ENCODE peak calls at places on chromosomes 11 and 22, in four cellular contexts. L is mesendoderm, C is H9, H is H1. O is an unnamed sample.

GRCh38 chr11:35005156-35005780 is 88.8 kb downstream of the PDHX start:
- DNase-seq in L (no peak), C (no peak), H (no peak), O (no peak)

GRCh38 chr11:73376803-73377629 is 817 bp downstream of the RELT start:
- DNase-seq in L (peak; percentile 74), C (no peak), H (no peak), O (peak; percentile 72)

GRCh38 chr11:130498181-130498580 is 49.7 kb downstream of the ADAMTS15 start:
- DNase-seq in L (no peak), C (no peak), H (no peak), O (no peak)

GRCh38 chr11:58316142-58316541 is 42.7 kb downstream of the OR5B17 start:
- DNase-seq in L (no peak), C (no peak), H (no peak), O (peak; percentile 80)

GRCh38 chr11:35389897-35390462 is 29.4 kb downstream of the SLC1A2 start:
- DNase-seq in L (no peak), C (no peak), H (no peak), O (no peak)

GRCh38 chr22:36360011-36360410 is 27.8 kb downstream of the MYH9 start:
- DNase-seq in L (peak; percentile 92), C (no peak), H (no peak), O (no peak)

GRCh38 chr22:41564563-41564962 is 3.8 kb downstream of the CSDC2 start:
- DNase-seq in L (no peak), C (no peak), H (no peak), O (peak; percentile 46)

GRCh38 chr11:68373810-68374501 is 61.6 kb downstream of the LRP5 start:
- DNase-seq in L (no peak), C (no peak), H (no peak), O (peak; percentile 15)

GRCh38 chr11:17531818-17532131 is 12.4 kb downstream of the USH1C start:
- DNase-seq in L (no peak), C (no peak), H (no peak), O (peak; percentile 64)

GRCh38 chr11:105245781-105246315 is 106.3 kb upstream of the CARD18 start:
- DNase-seq in L (peak; percentile 29), C (no peak), H (no peak), O (peak; percentile 10)

GRCh38 chr22:37334859-37335818 is 52.8 kb downstream of the CYTH4 start:
- DNase-seq in L (peak; percentile 50), C (peak; percentile 74), H (peak; percentile 15), O (no peak)

GRCh38 chr11:13054278-13054677 is 45.2 kb downstream of the RASSF10 start:
- DNase-seq in L (no peak), C (no peak), H (no peak), O (no peak)

GRCh38 chr22:46175631-46176030 is 25.3 kb downstream of the PPARA start:
- DNase-seq in L (no peak), C (no peak), H (no peak), O (peak; percentile 86)

GRCh38 chr11:20158597-20159257 is 1.5 kb downstream of the DBX1 start:
- DNase-seq in L (peak; percentile 88), C (peak; percentile 84), H (no peak), O (peak; percentile 50)

GRCh38 chr11:110430267-110431211 is 791 bp downstream of the FDX1 start:
- DNase-seq in L (peak; percentile 54), C (no peak), H (no peak), O (peak; percentile 56)

GRCh38 chr11:75259711-75260110 is 19.1 kb downstream of the TPBGL start:
- DNase-seq in L (no peak), C (peak; percentile 27), H (no peak), O (no peak)

GRCh38 chr11:72750556-72751292 is 1.5 kb downstream of the ARAP1 start:
- DNase-seq in L (no peak), C (no peak), H (no peak), O (no peak)

GRCh38 chr22:29329581-29329980 is 14.1 kb upstream of the RASL10A start:
- DNase-seq in L (no peak), C (no peak), H (no peak), O (no peak)

GRCh38 chr11:62497132-62497915 is 49.3 kb downstream of the AHNAK start:
- DNase-seq in L (peak; percentile 84), C (peak; percentile 65), H (no peak), O (peak; percentile 81)

DNA sequence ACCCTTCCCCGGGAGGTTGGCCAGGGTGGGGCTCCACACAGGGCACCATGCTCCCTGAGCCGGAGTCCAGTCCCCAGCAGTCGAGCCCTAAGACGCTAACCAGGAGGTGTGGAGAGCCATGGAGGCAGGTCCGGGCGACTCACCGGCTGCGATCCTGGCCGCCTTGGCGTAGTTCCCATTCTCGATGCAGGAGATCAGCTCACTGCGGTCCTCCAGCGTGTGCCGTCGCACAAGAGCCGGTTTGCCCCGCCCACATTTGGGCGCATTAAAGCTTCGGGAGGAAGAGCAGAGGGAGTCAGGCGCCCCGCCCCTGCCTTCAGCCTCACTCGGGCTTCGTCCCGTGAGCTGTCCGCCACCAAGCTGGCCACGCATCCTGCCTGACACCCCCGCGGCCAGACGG is 50.8 kb downstream of the BRD1 start:
- DNase-seq in L (no peak), C (no peak), H (no peak), O (no peak)
- H3K18ac ChIP-seq in L (no peak overlapping the region), C (no peak overlapping the region), H (no peak overlapping the region), O (no peak overlapping the region)

GRCh38 chr22:47331750-47332149 is 569.3 kb downstream of the TBC1D22A start:
- DNase-seq in L (no peak), C (no peak), H (no peak), O (no peak)
- H3K56ac ChIP-seq in L (no peak overlapping the region), C (no peak overlapping the region), H (no peak overlapping the region), O (no peak overlapping the region)

DNA sequence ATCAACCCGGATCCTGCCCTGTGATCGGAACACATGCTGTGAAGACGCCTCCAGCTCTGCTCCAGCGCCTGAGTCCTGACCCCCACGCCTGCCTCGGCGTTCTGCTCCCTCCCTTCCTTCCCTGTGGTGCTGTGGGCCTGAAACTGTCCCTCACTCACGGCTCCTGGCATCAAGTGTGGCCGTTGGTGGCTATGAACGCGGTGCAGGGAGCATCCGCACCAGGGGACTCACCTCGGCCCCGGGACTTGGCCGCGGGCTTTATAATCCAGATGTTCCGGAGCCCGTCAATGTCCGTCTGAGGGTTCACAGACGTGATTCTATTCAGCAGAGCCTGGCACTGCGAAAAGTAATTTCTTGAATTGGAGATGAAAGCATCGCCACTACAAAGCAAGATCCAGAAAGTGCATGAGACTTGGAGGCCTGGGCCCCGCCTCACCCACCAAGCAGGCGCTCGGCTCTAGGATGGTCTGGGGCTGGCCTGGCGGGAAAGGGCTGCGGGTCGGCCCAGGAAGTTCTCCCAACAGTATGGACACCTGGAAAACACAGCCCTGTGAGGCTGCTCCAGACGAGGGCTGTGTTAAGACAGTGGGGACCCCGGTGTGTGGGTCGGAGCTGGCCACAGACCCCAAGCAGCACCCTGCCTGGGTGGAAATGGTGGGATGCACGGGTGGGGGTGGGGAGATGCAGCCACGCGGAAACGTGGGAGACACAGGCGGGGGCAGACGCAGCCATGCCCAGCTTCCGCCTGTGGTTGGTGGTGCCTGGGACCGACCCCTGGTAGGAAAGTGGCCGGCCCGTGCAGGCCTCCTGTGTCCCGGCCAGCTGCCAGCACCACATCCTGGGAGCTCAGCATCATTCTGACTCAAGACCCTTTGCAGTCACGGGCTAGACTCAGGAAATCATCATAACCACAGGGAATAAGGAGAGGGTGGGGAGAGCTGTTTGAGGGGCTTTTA is 21.8 kb upstream of the IL17REL start:
- DNase-seq in L (no peak), C (no peak), H (no peak), O (no peak)
- H3K18ac ChIP-seq in L (no peak overlapping the region), C (no peak overlapping the region), H (no peak overlapping the region), O (no peak overlapping the region)

GRCh38 chr11:43367382-43368178 is 8.9 kb downstream of the TTC17 start:
- DNase-seq in L (no peak), C (no peak), H (no peak), O (peak; percentile 56)
- H3K56ac ChIP-seq in L (no peak overlapping the region), C (no peak overlapping the region), H (no peak overlapping the region), O (peak overlapping the region; percentile 54)